ENCODE peak calls at places on chromosomes 7 and 10, in five cellular contexts. V is fibroblast of villous mesenchyme, R is MM.1S, D is fibroblast of lung, B is epithelial cell of esophagus. J is an unnamed sample.

GRCh38 chr10:49083256-49083655 is 32.1 kb downstream of the VSTM4 start:
- DNase-seq in B (no peak), D (no peak), R (no peak), V (no peak), J (no peak)

GRCh38 chr7:14691597-14692203 is 210.9 kb downstream of the DGKB start:
- DNase-seq in V (peak; percentile 38), R (peak; percentile 25), B (peak; percentile 23), D (peak; percentile 18), J (no peak)

GRCh38 chr7:84970683-84971082 is 216.2 kb downstream of the SEMA3D start:
- DNase-seq in R (no peak), V (no peak), D (peak; percentile 38), B (no peak), J (no peak)

GRCh38 chr7:67105382-67105781 is 108.7 kb downstream of the TYW1 start:
- DNase-seq in D (peak; percentile 60), R (peak; percentile 16), V (peak; percentile 82), B (no peak), J (no peak)

GRCh38 chr7:140229591-140230516 is 53.1 kb upstream of the KDM7A start:
- DNase-seq in V (no peak), B (no peak), R (peak; percentile 59), D (no peak), J (no peak)

GRCh38 chr7:55070271-55070743 is 51.5 kb downstream of the EGFR start:
- DNase-seq in D (no peak), B (no peak), R (no peak), V (no peak), J (no peak)

GRCh38 chr7:55250313-55250712 is 114.8 kb upstream of the LANCL2 start:
- DNase-seq in D (no peak), V (peak; percentile 15), R (no peak), B (peak; percentile 45), J (no peak)

GRCh38 chr7:31104361-31105255 is 52.5 kb downstream of the ADCYAP1R1 start:
- DNase-seq in D (no peak), V (no peak), R (no peak), B (no peak), J (no peak)

GRCh38 chr10:126468876-126469643 is 80.8 kb upstream of the ADAM12 start:
- DNase-seq in D (peak; percentile 77), B (no peak), V (peak; percentile 49), R (no peak), J (no peak)

GRCh38 chr10:103265712-103266329 is 11.1 kb upstream of the INA start:
- DNase-seq in R (no peak), B (peak; percentile 84), V (peak; percentile 81), D (peak; percentile 71), J (no peak)

GRCh38 chr7:3214090-3214413 is 87.0 kb upstream of the SDK1 start:
- DNase-seq in D (no peak), R (no peak), B (no peak), V (no peak), J (no peak)

GRCh38 chr10:132066186-132066585 is 440 bp downstream of the JAKMIP3 start:
- DNase-seq in V (no peak), B (no peak), R (no peak), D (no peak), J (no peak)

GRCh38 chr10:31051703-31052102 is 20.0 kb upstream of the ZNF438 start:
- DNase-seq in V (no peak), D (peak; percentile 62), R (no peak), B (peak; percentile 50), J (no peak)

GRCh38 chr10:119022846-119023552 is 6.5 kb upstream of the NANOS1 start:
- DNase-seq in B (peak; percentile 59), V (peak; percentile 76), D (peak; percentile 69), R (no peak), J (no peak)

GRCh38 chr10:58438340-58438739 is 53.1 kb downstream of the TFAM start:
- DNase-seq in V (peak; percentile 69), D (peak; percentile 81), R (no peak), B (peak; percentile 68), J (no peak)

GRCh38 chr10:62426600-62426999 is 52.4 kb downstream of the ZNF365 start:
- DNase-seq in V (no peak), B (no peak), D (no peak), R (no peak), J (no peak)

GRCh38 chr10:120735773-120736371 is 115.3 kb upstream of the WDR11 start:
- DNase-seq in B (peak; percentile 51), V (peak; percentile 20), D (peak; percentile 21), R (peak; percentile 52), J (no peak)

GRCh38 chr10:75097666-75098285 is 13.7 kb upstream of the SAMD8 start:
- DNase-seq in B (no peak), V (peak; percentile 18), D (no peak), R (no peak), J (no peak)

GRCh38 chr7:115066050-115066449 is 144.2 kb downstream of the MDFIC start:
- DNase-seq in R (no peak), V (no peak), B (no peak), D (no peak), J (no peak)

GRCh38 chr10:124741281-124741921 is 2.8 kb downstream of the FAM53B start:
- DNase-seq in B (peak; percentile 80), D (peak; percentile 63), R (peak; percentile 72), V (peak; percentile 86), J (no peak)

GRCh38 chr10:131126321-131127121 is 185.0 kb downstream of the TCERG1L start:
- DNase-seq in D (no peak), R (no peak), B (peak; percentile 5), V (no peak), J (no peak)

GRCh38 chr7:155258233-155258575 is 39.5 kb upstream of the INSIG1 start:
- DNase-seq in R (no peak), B (peak; percentile 52), V (peak; percentile 92), D (peak; percentile 90), J (no peak)

GRCh38 chr10:7811000-7811399 is 7.3 kb upstream of the TAF3 start:
- DNase-seq in R (no peak), B (peak; percentile 19), V (no peak), D (no peak), J (no peak)

GRCh38 chr7:138951953-138952352 is 29.2 kb downstream of the KIAA1549 start:
- DNase-seq in R (no peak), D (no peak), B (no peak), V (no peak), J (no peak)

GRCh38 chr7:99949645-99950228 is 20.3 kb upstream of the GJC3 start:
- DNase-seq in D (peak; percentile 4), V (peak; percentile 23), R (no peak), B (peak; percentile 14), J (no peak)

GRCh38 chr10:5616871-5617270 is 49.5 kb downstream of the ASB13 start:
- DNase-seq in B (no peak), D (no peak), V (no peak), R (no peak), J (no peak)

GRCh38 chr7:157519246-157519645 is 182.4 kb downstream of the DNAJB6 start:
- DNase-seq in V (no peak), R (no peak), B (no peak), D (no peak), J (no peak)

GRCh38 chr10:104650072-104650471 is 9.0 kb downstream of the SORCS3 start:
- DNase-seq in R (no peak), D (no peak), B (peak; percentile 13), V (no peak), J (no peak)
- TF ChIP-seq CTCF in R (no peak), D (no peak), B (peak; percentile 40), V (peak; percentile 4), J (no peak)

GRCh38 chr10:78973901-78974408 is 94.8 kb upstream of the ZMIZ1 start:
- DNase-seq in B (no peak), V (peak; percentile 74), D (peak; percentile 76), R (peak; percentile 54), J (no peak)
- H3K4me3 ChIP-seq in B (peak overlapping the region; percentile 13), V (peak overlapping the region; percentile 37), D (peak overlapping the region; percentile 16), R (peak overlapping the region; percentile 66), J (peak overlapping the region; percentile 44)

DNA sequence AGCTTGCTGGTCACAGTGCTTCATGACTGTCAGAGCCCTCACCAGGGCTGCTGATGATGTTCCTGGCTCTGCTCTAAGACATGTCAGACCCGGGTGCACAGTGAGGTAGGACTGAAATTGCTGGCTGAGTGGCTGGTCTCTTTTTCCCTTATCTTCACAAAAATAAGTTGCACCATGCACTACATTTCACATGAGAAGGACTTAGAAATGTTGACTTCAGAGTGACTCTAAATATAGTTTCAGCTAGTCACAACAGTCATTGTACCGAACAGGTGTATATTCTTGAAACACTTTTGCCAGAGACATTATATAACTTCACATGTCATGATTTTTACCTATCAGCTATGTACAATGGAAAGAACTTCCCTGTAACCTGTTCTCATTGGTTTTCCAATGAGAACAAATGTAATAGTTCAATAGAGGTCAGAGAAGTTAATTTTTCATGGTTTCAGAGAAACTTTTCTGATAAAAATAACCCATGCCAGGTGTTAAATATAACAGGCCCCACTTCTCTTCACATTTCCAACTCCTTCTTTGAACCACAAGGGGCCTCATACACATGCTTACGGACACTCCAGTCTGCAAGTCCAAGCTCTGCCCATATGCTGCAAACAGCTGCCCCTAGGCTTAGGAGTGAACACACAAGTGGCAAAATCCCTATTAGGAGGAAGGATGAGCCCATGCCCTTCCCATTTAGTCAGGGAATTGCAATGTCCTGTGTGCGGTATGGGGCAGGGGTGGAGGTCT is 115.6 kb downstream of the CDK6 start:
- DNase-seq in B (no peak), R (peak; percentile 86), V (no peak), D (no peak), J (no peak)
- TF ChIP-seq CTCF in B (no peak), R (peak; percentile 66), V (peak; percentile 5), D (no peak), J (peak; percentile 37)

GRCh38 chr10:123134915-123135414 is 805 bp upstream of the HMX3 start:
- DNase-seq in R (no peak), B (no peak), D (no peak), V (no peak), J (no peak)
- H3K4me3 ChIP-seq in R (no peak overlapping the region), B (no peak overlapping the region), D (no peak overlapping the region), V (no peak overlapping the region), J (peak overlapping the region; percentile 55)

J was measured in GM12864.